ENCODE peak calls at places on chromosomes 7 and 10, in six cellular contexts. One of them, this sample, is unnamed.

GRCh38 chr7:35492451-35493175 is 202.3 kb downstream of the HERPUD2 start:
- DNase-seq in ovary: no peak
- DNase-seq in lung: no peak
- DNase-seq in pancreas: no peak
- DNase-seq in heart right ventricle: no peak
- DNase-seq in tibial artery: no peak
- DNase-seq in this sample: no peak

GRCh38 chr7:116542618-116543017 is 17.8 kb downstream of the CAV1 start:
- DNase-seq in ovary: no peak
- DNase-seq in lung: no peak
- DNase-seq in pancreas: no peak
- DNase-seq in heart right ventricle: no peak
- DNase-seq in tibial artery: no peak
- DNase-seq in this sample: no peak

GRCh38 chr7:16397497-16398210 is 23.7 kb downstream of the CRPPA start:
- DNase-seq in ovary: peak; percentile 32
- DNase-seq in lung: no peak
- DNase-seq in pancreas: no peak
- DNase-seq in heart right ventricle: no peak
- DNase-seq in tibial artery: no peak
- DNase-seq in this sample: no peak

GRCh38 chr10:43994539-43994938 is 345.9 kb upstream of the ZNF32 start:
- DNase-seq in ovary: no peak
- DNase-seq in lung: no peak
- DNase-seq in pancreas: no peak
- DNase-seq in heart right ventricle: no peak
- DNase-seq in tibial artery: no peak
- DNase-seq in this sample: no peak

GRCh38 chr10:72364239-72364777 is 9.6 kb upstream of the DNAJB12 start:
- DNase-seq in ovary: peak; percentile 93
- DNase-seq in lung: peak; percentile 90
- DNase-seq in pancreas: peak; percentile 89
- DNase-seq in heart right ventricle: peak; percentile 93
- DNase-seq in tibial artery: peak; percentile 89
- DNase-seq in this sample: peak; percentile 91

GRCh38 chr10:48215148-48215982 is 59.1 kb downstream of the FRMPD2 start:
- DNase-seq in ovary: no peak
- DNase-seq in lung: peak; percentile 47
- DNase-seq in pancreas: peak; percentile 80
- DNase-seq in heart right ventricle: no peak
- DNase-seq in tibial artery: no peak
- DNase-seq in this sample: no peak

GRCh38 chr7:136845899-136846465 is 22.5 kb upstream of the CHRM2 start:
- DNase-seq in ovary: no peak
- DNase-seq in lung: no peak
- DNase-seq in pancreas: no peak
- DNase-seq in heart right ventricle: no peak
- DNase-seq in tibial artery: no peak
- DNase-seq in this sample: no peak

GRCh38 chr10:90288403-90288933 is 569.4 kb downstream of the HTR7 start:
- DNase-seq in ovary: no peak
- DNase-seq in lung: no peak
- DNase-seq in pancreas: no peak
- DNase-seq in heart right ventricle: no peak
- DNase-seq in tibial artery: no peak
- DNase-seq in this sample: no peak

GRCh38 chr10:78510566-78511323 is 477.1 kb downstream of the RPS24 start:
- DNase-seq in ovary: peak; percentile 57
- DNase-seq in lung: peak; percentile 27
- DNase-seq in pancreas: no peak
- DNase-seq in heart right ventricle: no peak
- DNase-seq in tibial artery: peak; percentile 59
- DNase-seq in this sample: peak; percentile 40

GRCh38 chr7:29840701-29841100 is 34.4 kb downstream of the WIPF3 start:
- DNase-seq in ovary: no peak
- DNase-seq in lung: no peak
- DNase-seq in pancreas: no peak
- DNase-seq in heart right ventricle: no peak
- DNase-seq in tibial artery: no peak
- DNase-seq in this sample: no peak
- TF ChIP-seq CTCF in ovary: no peak
- TF ChIP-seq CTCF in lung: no peak
- TF ChIP-seq CTCF in pancreas: no peak
- TF ChIP-seq CTCF in heart right ventricle: no peak
- TF ChIP-seq CTCF in tibial artery: no peak
- TF ChIP-seq CTCF in this sample: no peak

GRCh38 chr10:97380513-97380912 is 20.6 kb downstream of the RRP12 start:
- DNase-seq in ovary: no peak
- DNase-seq in lung: no peak
- DNase-seq in pancreas: no peak
- DNase-seq in heart right ventricle: no peak
- DNase-seq in tibial artery: no peak
- DNase-seq in this sample: no peak
- H3K36me3 ChIP-seq in ovary: no peaks in the 10 kb centered on the region
- H3K36me3 ChIP-seq in lung: peaks cover 34% of the 10 kb centered on the region
- H3K36me3 ChIP-seq in pancreas: peaks cover 8% of the 10 kb centered on the region
- H3K36me3 ChIP-seq in heart right ventricle: no peaks in the 10 kb centered on the region
- H3K36me3 ChIP-seq in tibial artery: peaks cover 96% of the 10 kb centered on the region
- H3K36me3 ChIP-seq in this sample: no peaks in the 10 kb centered on the region

DNA sequence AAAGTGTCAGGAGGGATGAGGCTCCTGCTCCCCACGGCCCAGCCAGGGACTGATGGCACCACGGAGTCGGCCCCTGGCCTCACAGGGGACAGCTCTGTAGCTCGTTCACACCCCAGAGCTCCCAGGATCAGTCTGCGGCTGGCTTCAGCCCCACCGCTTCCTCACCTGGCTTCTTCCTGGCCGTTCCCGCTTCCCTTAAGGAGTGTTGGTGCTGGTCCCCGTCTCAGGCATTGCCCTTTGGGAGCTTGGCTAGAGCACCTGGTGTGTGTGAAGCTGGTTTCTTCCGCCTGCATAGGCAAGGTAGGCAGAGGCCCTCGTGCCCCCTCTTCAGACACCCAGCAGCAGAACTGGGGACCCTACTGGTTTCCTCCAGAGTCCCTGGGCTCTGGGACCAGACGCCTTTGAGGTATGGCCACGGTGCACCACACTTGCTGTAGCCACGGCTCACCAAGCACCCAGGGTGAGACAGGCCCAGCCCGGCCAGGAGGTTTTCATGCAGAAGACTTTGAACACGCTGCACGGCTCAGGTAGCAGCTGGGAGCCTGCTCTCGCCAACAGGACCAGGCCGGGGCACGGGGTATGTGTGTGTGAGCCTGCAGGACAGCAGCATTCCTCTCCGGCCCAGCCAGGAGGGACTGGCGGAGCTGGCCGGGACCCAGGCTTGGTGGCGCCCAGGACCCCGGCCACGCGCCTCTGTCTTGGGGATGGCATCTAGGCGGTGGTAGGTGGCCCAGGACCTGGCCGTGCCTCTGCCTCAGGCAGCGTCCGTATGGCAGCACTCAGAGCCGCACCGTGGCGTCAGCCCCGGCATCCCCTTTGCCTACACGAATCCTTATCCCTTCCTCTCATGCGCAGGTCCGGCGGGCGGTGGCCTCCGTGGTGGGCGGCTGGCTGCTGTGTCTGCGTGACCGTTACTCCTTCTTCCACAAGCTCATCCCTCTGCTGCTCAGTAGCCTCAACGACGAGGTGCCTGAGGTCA is 13.2 kb upstream of the PRKAR1B start:
- DNase-seq in ovary: peak; percentile 29
- DNase-seq in lung: no peak
- DNase-seq in pancreas: no peak
- DNase-seq in heart right ventricle: no peak
- DNase-seq in tibial artery: no peak
- DNase-seq in this sample: no peak
- TF ChIP-seq CTCF in ovary: no peak
- TF ChIP-seq CTCF in lung: no peak
- TF ChIP-seq CTCF in pancreas: no peak
- TF ChIP-seq CTCF in heart right ventricle: no peak
- TF ChIP-seq CTCF in tibial artery: no peak
- TF ChIP-seq CTCF in this sample: no peak

GRCh38 chr10:990808-991207 is 2.6 kb downstream of the GTPBP4 start:
- DNase-seq in ovary: no peak
- DNase-seq in lung: no peak
- DNase-seq in pancreas: no peak
- DNase-seq in heart right ventricle: no peak
- DNase-seq in tibial artery: no peak
- DNase-seq in this sample: no peak
- H3K36me3 ChIP-seq in ovary: no peaks in the 10 kb centered on the region
- H3K36me3 ChIP-seq in lung: peaks cover 16% of the 10 kb centered on the region
- H3K36me3 ChIP-seq in pancreas: peaks cover 2% of the 10 kb centered on the region
- H3K36me3 ChIP-seq in heart right ventricle: no peaks in the 10 kb centered on the region
- H3K36me3 ChIP-seq in tibial artery: peaks cover 33% of the 10 kb centered on the region
- H3K36me3 ChIP-seq in this sample: no peaks in the 10 kb centered on the region

DNA sequence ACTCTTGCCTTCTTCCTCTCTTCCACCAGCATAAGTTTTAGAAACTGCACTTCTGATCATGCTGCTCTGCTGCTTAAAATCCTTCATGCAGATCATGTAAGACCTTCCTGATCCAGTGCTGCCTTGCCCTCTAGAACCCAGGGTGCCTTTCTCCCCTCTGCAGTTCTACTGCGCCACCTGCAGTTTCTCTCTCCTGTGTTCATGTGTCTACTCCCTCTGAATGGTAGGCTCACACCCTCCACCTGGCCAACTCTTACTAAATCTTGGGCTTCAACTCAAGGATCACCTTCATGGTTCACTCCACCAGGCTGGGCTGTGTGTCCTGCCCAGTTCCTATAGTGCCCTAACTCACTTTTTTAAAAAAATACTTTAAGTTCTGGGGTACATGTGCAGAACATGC is 174.6 kb upstream of the ITGB1 start:
- DNase-seq in ovary: no peak
- DNase-seq in lung: no peak
- DNase-seq in pancreas: no peak
- DNase-seq in heart right ventricle: no peak
- DNase-seq in tibial artery: no peak
- DNase-seq in this sample: no peak
- TF ChIP-seq CTCF in ovary: no peak
- TF ChIP-seq CTCF in lung: no peak
- TF ChIP-seq CTCF in pancreas: no peak
- TF ChIP-seq CTCF in heart right ventricle: no peak
- TF ChIP-seq CTCF in tibial artery: no peak
- TF ChIP-seq CTCF in this sample: no peak

GRCh38 chr10:110817614-110818013 is 54.1 kb upstream of the PDCD4 start:
- DNase-seq in ovary: no peak
- DNase-seq in lung: no peak
- DNase-seq in pancreas: no peak
- DNase-seq in heart right ventricle: no peak
- DNase-seq in tibial artery: no peak
- DNase-seq in this sample: no peak
- H3K36me3 ChIP-seq in ovary: no peaks in the 10 kb centered on the region
- H3K36me3 ChIP-seq in lung: no peaks in the 10 kb centered on the region
- H3K36me3 ChIP-seq in pancreas: no peaks in the 10 kb centered on the region
- H3K36me3 ChIP-seq in heart right ventricle: no peaks in the 10 kb centered on the region
- H3K36me3 ChIP-seq in tibial artery: no peaks in the 10 kb centered on the region
- H3K36me3 ChIP-seq in this sample: no peaks in the 10 kb centered on the region

GRCh38 chr7:22853674-22854157 is 31.1 kb upstream of the TOMM7 start:
- DNase-seq in ovary: no peak
- DNase-seq in lung: no peak
- DNase-seq in pancreas: no peak
- DNase-seq in heart right ventricle: no peak
- DNase-seq in tibial artery: peak; percentile 44
- DNase-seq in this sample: no peak
- TF ChIP-seq CTCF in ovary: no peak
- TF ChIP-seq CTCF in lung: no peak
- TF ChIP-seq CTCF in pancreas: no peak
- TF ChIP-seq CTCF in heart right ventricle: no peak
- TF ChIP-seq CTCF in tibial artery: peak; percentile 85
- TF ChIP-seq CTCF in this sample: peak; percentile 97

DNA sequence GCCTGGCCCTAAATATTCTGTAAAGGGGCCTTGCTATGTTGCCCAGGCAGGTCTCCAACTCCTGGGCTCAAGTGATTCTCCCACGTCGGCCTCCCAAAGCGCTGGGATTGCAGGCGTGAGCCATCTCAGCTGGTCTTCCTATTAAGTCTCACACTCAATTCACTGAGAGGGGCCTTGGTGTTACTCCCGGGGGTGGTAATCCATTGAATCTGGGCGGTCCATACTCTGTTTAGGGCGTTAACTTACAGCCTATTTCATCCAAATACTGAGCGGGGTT is 665 bp upstream of the SRRT start:
- DNase-seq in ovary: no peak
- DNase-seq in lung: no peak
- DNase-seq in pancreas: no peak
- DNase-seq in heart right ventricle: no peak
- DNase-seq in tibial artery: no peak
- DNase-seq in this sample: no peak
- H3K36me3 ChIP-seq in ovary: no peaks in the 10 kb centered on the region
- H3K36me3 ChIP-seq in lung: peaks cover 2% of the 10 kb centered on the region
- H3K36me3 ChIP-seq in pancreas: peaks cover 13% of the 10 kb centered on the region
- H3K36me3 ChIP-seq in heart right ventricle: peaks cover 3% of the 10 kb centered on the region
- H3K36me3 ChIP-seq in tibial artery: peaks cover 49% of the 10 kb centered on the region
- H3K36me3 ChIP-seq in this sample: no peaks in the 10 kb centered on the region

DNA sequence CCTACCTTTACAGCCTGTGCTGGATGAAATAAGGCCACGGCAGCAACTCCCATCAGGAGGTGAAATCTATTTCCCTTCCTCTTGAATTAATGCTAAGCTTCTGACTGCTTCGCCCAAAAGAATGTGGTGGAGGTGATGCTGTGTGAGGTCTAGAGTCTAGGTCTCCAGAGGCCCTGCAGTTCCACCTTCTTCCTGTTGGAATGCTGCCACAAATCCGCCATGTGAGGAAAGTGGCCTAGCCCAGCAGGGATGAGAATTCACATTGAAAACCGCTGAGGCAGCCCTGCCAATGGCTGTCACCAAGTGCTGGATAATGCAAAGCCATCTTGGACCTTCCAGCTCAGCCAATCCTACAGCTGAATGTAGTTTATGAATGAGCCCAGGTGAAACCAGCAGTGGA is 28.0 kb downstream of the RHOBTB1 start:
- DNase-seq in ovary: no peak
- DNase-seq in lung: no peak
- DNase-seq in pancreas: no peak
- DNase-seq in heart right ventricle: no peak
- DNase-seq in tibial artery: no peak
- DNase-seq in this sample: no peak
- TF ChIP-seq CTCF in ovary: no peak
- TF ChIP-seq CTCF in lung: no peak
- TF ChIP-seq CTCF in pancreas: no peak
- TF ChIP-seq CTCF in heart right ventricle: no peak
- TF ChIP-seq CTCF in tibial artery: no peak
- TF ChIP-seq CTCF in this sample: no peak